ENCODE peak calls at places on chromosomes 11 and 22, in four cellular contexts. M is testis, D is right cardiac atrium, C is adipocyte. U is an unnamed sample.
A peak's percentile ranks its signal among the peaks of the same experiment; 100 is the strongest.

GRCh38 chr22:26835929-26836528 is 178.6 kb downstream of the MIAT start:
- DNase-seq in M (peak; percentile 70), D (peak; percentile 33), C (peak; percentile 59), U (peak; percentile 14)

GRCh38 chr11:72494109-72494429 is 59.7 kb upstream of the CLPB start:
- DNase-seq in M (no peak), D (no peak), C (no peak), U (no peak)

GRCh38 chr11:8032576-8033311 is 45.6 kb downstream of the EIF3F start:
- DNase-seq in M (no peak), D (no peak), C (no peak), U (no peak)

GRCh38 chr11:126408496-126408895 is 53.0 kb downstream of the ST3GAL4 start:
- DNase-seq in M (no peak), D (no peak), C (no peak), U (no peak)

GRCh38 chr11:64762277-64762915 is 2.6 kb upstream of the PYGM start:
- DNase-seq in M (no peak), D (no peak), C (no peak), U (no peak)

GRCh38 chr11:14213006-14213405 is 146.0 kb downstream of the RRAS2 start:
- DNase-seq in M (no peak), D (no peak), C (no peak), U (no peak)

GRCh38 chr11:84164722-84165121 is 878.6 kb upstream of the CCDC90B start:
- DNase-seq in M (no peak), D (no peak), C (no peak), U (no peak)

GRCh38 chr11:122663056-122663740 is 7.7 kb downstream of the UBASH3B start:
- DNase-seq in M (no peak), D (no peak), C (no peak), U (no peak)

DNA sequence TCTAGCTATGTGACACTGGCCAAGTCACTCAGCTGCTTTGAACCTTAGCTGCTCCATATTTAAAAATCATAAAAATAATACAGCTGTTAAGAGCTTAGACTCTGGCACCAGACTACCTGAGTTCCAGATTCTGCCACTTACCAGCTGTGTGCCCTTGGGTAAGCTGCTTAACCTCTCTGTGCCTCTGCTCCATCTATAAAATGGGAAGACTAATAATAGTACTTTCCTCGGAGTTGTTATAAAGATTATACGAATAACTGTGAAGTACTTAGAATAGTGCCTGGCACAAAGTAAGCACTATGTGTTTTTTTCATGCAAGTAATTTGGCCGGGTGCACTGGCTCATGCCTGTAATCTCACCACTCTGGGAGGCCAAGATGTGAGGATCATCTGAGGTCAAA is 1.4 kb downstream of the HDHD5 start:
- DNase-seq in M (no peak), D (no peak), C (no peak), U (no peak)
- H3K4me3 ChIP-seq in M (no peak overlapping the region), D (no peak overlapping the region), C (peak overlapping the region; percentile 89), U (peak overlapping the region; percentile 82)

GRCh38 chr11:117202386-117203068 is 3.4 kb downstream of the TAGLN start:
- DNase-seq in M (no peak), D (peak; percentile 48), C (peak; percentile 30), U (no peak)

GRCh38 chr11:117201906-117202305 is 2.7 kb downstream of the TAGLN start:
- DNase-seq in M (no peak), D (peak; percentile 71), C (no peak), U (no peak)

GRCh38 chr11:117200813-117201515 is 1.8 kb downstream of the TAGLN start:
- DNase-seq in M (no peak), D (peak; percentile 66), C (peak; percentile 34), U (no peak)

GRCh38 chr11:117199916-117200812 is 994 bp downstream of the TAGLN start:
- DNase-seq in M (no peak), D (peak; percentile 64), C (no peak), U (no peak)

DNA sequence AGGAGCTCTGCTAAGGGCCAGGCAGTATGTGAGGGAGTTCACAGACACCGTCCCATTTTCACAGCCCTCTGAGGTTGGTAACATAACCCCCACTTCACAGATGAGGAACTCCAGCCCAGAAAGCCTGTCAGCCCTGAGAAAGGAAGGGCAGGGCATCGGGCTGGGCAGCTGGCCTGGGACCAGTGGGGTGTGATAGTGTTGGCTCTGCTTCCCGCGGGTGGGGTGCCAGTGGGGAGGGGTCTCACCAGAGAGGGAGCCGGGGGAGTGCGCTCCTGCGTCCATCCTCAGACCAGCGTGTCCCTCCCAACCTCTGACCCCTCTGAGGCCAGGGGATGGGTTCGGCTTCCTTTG is 2.3 kb downstream of the TAGLN start:
- DNase-seq in M (no peak), D (peak; percentile 82), C (no peak), U (no peak)
- H3K4me3 ChIP-seq in M (peak overlapping the region; percentile 56), D (peak overlapping the region; percentile 40), C (peak overlapping the region; percentile 79), U (no peak overlapping the region)

DNA sequence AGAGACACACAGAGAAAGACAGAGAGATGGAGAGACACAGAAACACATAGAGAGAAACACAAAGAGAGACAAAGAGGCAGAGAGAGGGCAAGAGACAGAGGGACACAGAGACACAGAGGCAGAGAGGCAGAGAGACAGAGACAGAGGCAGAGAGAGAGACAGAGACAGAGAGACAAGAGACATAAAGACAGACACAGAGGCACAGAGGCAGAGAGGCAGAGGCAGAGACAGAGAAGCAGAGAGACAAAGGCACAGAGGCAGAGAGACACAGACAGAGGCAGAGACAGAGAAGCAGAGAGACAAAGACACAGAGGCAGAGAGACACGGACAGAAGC is 6.3 kb downstream of the TNNI2 start:
- DNase-seq in M (no peak), D (no peak), C (no peak), U (no peak)
- H3K4me3 ChIP-seq in M (no peak overlapping the region), D (no peak overlapping the region), C (peak overlapping the region; percentile 35), U (no peak overlapping the region)

GRCh38 chr22:36238348-36239149 is 778 bp downstream of the APOL2 start:
- DNase-seq in M (peak; percentile 49), D (no peak), C (peak; percentile 56), U (peak; percentile 47)

GRCh38 chr22:36239150-36239400 is 252 bp downstream of the APOL2 start:
- DNase-seq in M (no peak), D (no peak), C (no peak), U (no peak)

GRCh38 chr22:36236338-36237319 is 2.7 kb downstream of the APOL2 start:
- DNase-seq in M (no peak), D (no peak), C (no peak), U (no peak)

GRCh38 chr22:36239401-36240171 is at the start of gene APOL2:
- DNase-seq in M (peak; percentile 95), D (peak; percentile 92), C (peak; percentile 97), U (peak; percentile 88)

GRCh38 chr22:36237462-36238347 is 1.6 kb downstream of the APOL2 start:
- DNase-seq in M (no peak), D (no peak), C (peak; percentile 65), U (no peak)
- H3K4me3 ChIP-seq in M (no peak overlapping the region), D (peak overlapping the region; percentile 53), C (peak overlapping the region; percentile 89), U (peak overlapping the region; percentile 76)

U was measured in foreskin fibroblast.